ENCODE peak calls at places on chromosomes 13 and 19, in six cellular contexts. P is NCI-H2081, N is nephron progenitor cell, M is NCI-H69, R is astrocyte, K is Caco-2. X is an unnamed sample.

GRCh38 chr19:37966211-37967072 is 59.4 kb downstream of the SIPA1L3 start:
- DNase-seq in N (no peak), R (peak), M (no peak), P (no peak), K (peak), X (no peak)

GRCh38 chr13:46778095-46778494 is 18.9 kb downstream of the ESD start:
- DNase-seq in M (no peak), N (no peak), R (peak), K (no peak), P (no peak), X (no peak)

GRCh38 chr19:45009625-45010255 is 8.5 kb downstream of the RELB start:
- DNase-seq in M (no peak), R (no peak), K (no peak), N (no peak), P (no peak), X (no peak)

GRCh38 chr13:95106562-95106961 is 194.7 kb downstream of the ABCC4 start:
- DNase-seq in N (no peak), K (no peak), R (no peak), M (no peak), P (no peak), X (no peak)

GRCh38 chr13:93789058-93789457 is 562.5 kb downstream of the GPC6 start:
- DNase-seq in K (no peak), M (peak), P (no peak), R (no peak), N (no peak), X (no peak)

GRCh38 chr13:85529216-85529590 is 270.0 kb downstream of the SLITRK6 start:
- DNase-seq in M (no peak), K (no peak), N (no peak), R (peak), P (no peak), X (no peak)

GRCh38 chr13:31797154-31797775 is 57.9 kb downstream of the RXFP2 start:
- DNase-seq in K (no peak), R (peak), M (peak), N (no peak), P (peak), X (no peak)

GRCh38 chr13:74040200-74040599 is 94.0 kb downstream of the KLF12 start:
- DNase-seq in N (peak), R (no peak), P (no peak), M (peak), K (peak), X (no peak)

GRCh38 chr13:46961719-46962118 is 64.9 kb upstream of the HTR2A start:
- DNase-seq in R (peak), P (no peak), M (no peak), N (no peak), K (no peak), X (no peak)

GRCh38 chr19:37635076-37636056 is 19.9 kb downstream of the ZFP30 start:
- DNase-seq in N (no peak), P (no peak), R (no peak), K (no peak), M (no peak), X (no peak)

GRCh38 chr19:50723069-50723468 is at the start of gene CLEC11A:
- DNase-seq in M (no peak), K (no peak), N (peak), R (no peak), P (no peak), X (no peak)

GRCh38 chr19:34733266-34733825 is 697 bp upstream of the ZNF181 start:
- DNase-seq in K (peak), N (peak), M (peak), R (no peak), P (no peak), X (no peak)

GRCh38 chr19:18433039-18433691 is 4.8 kb downstream of the ISYNA1 start:
- DNase-seq in R (no peak), M (no peak), N (peak), P (no peak), K (no peak), X (peak)

GRCh38 chr13:71828117-71828516 is 38.9 kb downstream of the DACH1 start:
- DNase-seq in N (no peak), M (no peak), R (no peak), K (no peak), P (no peak), X (no peak)

GRCh38 chr13:75316427-75316826 is 165.5 kb downstream of the TBC1D4 start:
- DNase-seq in R (peak), K (no peak), M (no peak), N (no peak), P (no peak), X (no peak)

GRCh38 chr13:25679154-25679553 is 307.4 kb downstream of the ATP8A2 start:
- DNase-seq in R (no peak), P (no peak), K (no peak), M (no peak), N (no peak), X (no peak)

GRCh38 chr19:33303791-33304759 is 1.7 kb upstream of the CEBPA start:
- DNase-seq in R (no peak), P (no peak), K (peak), M (peak), N (no peak), X (no peak)

GRCh38 chr13:41502676-41503075 is 45.3 kb downstream of the RGCC start:
- DNase-seq in K (no peak), P (no peak), N (no peak), M (no peak), R (no peak), X (no peak)

GRCh38 chr13:114101325-114101821 is 31.1 kb downstream of the RASA3 start:
- DNase-seq in P (no peak), N (peak), R (no peak), K (peak), M (no peak), X (no peak)

GRCh38 chr19:3606690-3607289 is at the start of gene TBXA2R:
- DNase-seq in M (peak), K (no peak), N (peak), R (peak), P (no peak), X (peak)

GRCh38 chr13:105037064-105037463 is 1498.4 kb downstream of the EFNB2 start:
- DNase-seq in M (no peak), P (no peak), K (no peak), N (no peak), R (peak), X (no peak)

GRCh38 chr19:13646758-13647157 is 117.6 kb upstream of the MRI1 start:
- DNase-seq in M (peak), P (no peak), R (no peak), K (no peak), N (no peak), X (no peak)

GRCh38 chr19:13053761-13054604 is 48.7 kb downstream of the LYL1 start:
- DNase-seq in R (peak), K (peak), P (no peak), M (no peak), N (peak), X (no peak)

GRCh38 chr19:6012416-6013170 is 34.7 kb upstream of the RANBP3 start:
- DNase-seq in K (no peak), M (no peak), P (no peak), R (no peak), N (no peak), X (no peak)

GRCh38 chr13:42696191-42696590 is 85.2 kb upstream of the FAM216B start:
- DNase-seq in R (peak), P (no peak), M (no peak), N (no peak), K (no peak), X (no peak)

GRCh38 chr19:49570138-49570856 is 10.1 kb downstream of the NOSIP start:
- DNase-seq in K (peak), N (peak), M (peak), P (peak), R (peak), X (peak)

GRCh38 chr13:107258599-107259187 is 690.8 kb upstream of the ARGLU1 start:
- DNase-seq in N (no peak), K (no peak), R (no peak), M (no peak), P (peak), X (no peak)

GRCh38 chr13:107680115-107680514 is 535.2 kb downstream of the LIG4 start:
- DNase-seq in P (peak), R (no peak), M (peak), K (no peak), N (no peak), X (no peak)

GRCh38 chr13:111857846-111858560 is 208.9 kb upstream of the SOX1 start:
- DNase-seq in P (no peak), R (no peak), N (no peak), M (no peak), K (no peak), X (no peak)

GRCh38 chr13:109761695-109762094 is 24.7 kb downstream of the IRS2 start:
- DNase-seq in P (no peak), K (no peak), R (no peak), N (no peak), M (no peak), X (no peak)

GRCh38 chr19:38019427-38019724 is 112.4 kb downstream of the SIPA1L3 start:
- DNase-seq in R (no peak), K (no peak), N (no peak), P (no peak), M (no peak), X (no peak)

X was measured in CD8-positive, alpha-beta T cell.